ENCODE peak calls at places on chromosomes 16 and 17, in seven cellular contexts. Y is ascending aorta; D is GM23248; L is activated naive CD4-positive, alpha-beta T cell treated with anti-CD3 and anti-CD28 coated beads for 36 hours; X is kidney tubule cell; P is NCI-H1105; K is small intestine. Q is an unnamed sample.

GRCh38 chr17:8481089-8481488 is 45.4 kb downstream of the NDEL1 start:
- DNase-seq in Y (no peak), D (no peak), L (no peak), X (no peak), P (no peak), K (no peak), Q (no peak)

GRCh38 chr16:81995651-81996050 is 15.6 kb downstream of the SDR42E1 start:
- DNase-seq in Y (no peak), D (no peak), L (no peak), X (no peak), P (no peak), K (no peak), Q (no peak)

GRCh38 chr17:57379237-57380054 is 123.1 kb downstream of the MSI2 start:
- DNase-seq in Y (no peak), D (no peak), L (peak), X (no peak), P (no peak), K (no peak), Q (peak)

GRCh38 chr17:66417300-66417719 is 114.9 kb downstream of the PRKCA start:
- DNase-seq in Y (no peak), D (no peak), L (no peak), X (no peak), P (no peak), K (no peak), Q (no peak)

GRCh38 chr16:2333231-2333630 is 7.3 kb downstream of the ABCA3 start:
- DNase-seq in Y (no peak), D (no peak), L (no peak), X (no peak), P (no peak), K (no peak), Q (no peak)

GRCh38 chr17:36524428-36524876 is 10.2 kb downstream of the MYO19 start:
- DNase-seq in Y (no peak), D (peak), L (peak), X (peak), P (no peak), K (peak), Q (no peak)

GRCh38 chr17:62178579-62178978 is 113.5 kb upstream of the MED13 start:
- DNase-seq in Y (no peak), D (peak), L (no peak), X (peak), P (no peak), K (peak), Q (no peak)

GRCh38 chr16:31006589-31006988 is 3.8 kb downstream of the STX1B start:
- DNase-seq in Y (no peak), D (no peak), L (no peak), X (no peak), P (no peak), K (no peak), Q (no peak)

GRCh38 chr16:89080251-89080853 is 13.3 kb upstream of the ACSF3 start:
- DNase-seq in Y (no peak), D (no peak), L (no peak), X (no peak), P (no peak), K (no peak), Q (no peak)

GRCh38 chr16:49835116-49835880 is 20.6 kb downstream of the ZNF423 start:
- DNase-seq in Y (no peak), D (no peak), L (no peak), X (no peak), P (no peak), K (no peak), Q (no peak)

GRCh38 chr17:882827-883585 is 96.6 kb downstream of the NXN start:
- DNase-seq in Y (no peak), D (peak), L (no peak), X (no peak), P (no peak), K (no peak), Q (peak)

GRCh38 chr16:9955677-9956076 is 226.6 kb downstream of the GRIN2A start:
- DNase-seq in Y (no peak), D (no peak), L (no peak), X (no peak), P (no peak), K (no peak), Q (no peak)

GRCh38 chr16:55842369-55843104 is 9.6 kb upstream of the CES1 start:
- DNase-seq in Y (no peak), D (peak), L (peak), X (peak), P (peak), K (peak), Q (peak)

GRCh38 chr17:41523787-41524186 is 4.3 kb downstream of the KRT19 start:
- DNase-seq in Y (no peak), D (no peak), L (no peak), X (peak), P (peak), K (peak), Q (no peak)

GRCh38 chr17:81406117-81406953 is 11.1 kb downstream of the BAHCC1 start:
- DNase-seq in Y (no peak), D (no peak), L (no peak), X (no peak), P (no peak), K (no peak), Q (no peak)

GRCh38 chr17:27893834-27894503 is 804 bp upstream of the LYRM9 start:
- DNase-seq in Y (no peak), D (peak), L (no peak), X (no peak), P (no peak), K (no peak), Q (peak)

GRCh38 chr16:67987460-67988160 is 7.3 kb upstream of the DPEP3 start:
- DNase-seq in Y (no peak), D (no peak), L (no peak), X (peak), P (no peak), K (no peak), Q (no peak)

GRCh38 chr17:80023261-80024205 is 12.1 kb downstream of the TBC1D16 start:
- DNase-seq in Y (no peak), D (peak), L (no peak), X (no peak), P (no peak), K (peak), Q (no peak)

GRCh38 chr17:27747462-27748359 is 52.6 kb downstream of the NOS2 start:
- DNase-seq in Y (no peak), D (no peak), L (no peak), X (no peak), P (no peak), K (no peak), Q (no peak)

GRCh38 chr17:79592198-79592597 is 18.7 kb downstream of the RBFOX3 start:
- DNase-seq in Y (no peak), D (no peak), L (no peak), X (no peak), P (no peak), K (no peak), Q (no peak)

GRCh38 chr16:50547944-50548658 is at the start of gene NKD1:
- DNase-seq in Y (no peak), D (peak), L (peak), X (peak), P (peak), K (peak), Q (peak)

GRCh38 chr17:28497931-28498330 is 8.2 kb upstream of the FOXN1 start:
- DNase-seq in Y (no peak), D (no peak), L (no peak), X (no peak), P (peak), K (no peak), Q (no peak)

GRCh38 chr17:66789093-66789492 is 45.8 kb upstream of the CACNG5 start:
- DNase-seq in Y (no peak), D (no peak), L (no peak), X (no peak), P (no peak), K (no peak), Q (no peak)

GRCh38 chr17:27433521-27433920 is 22.7 kb upstream of the KSR1 start:
- DNase-seq in Y (no peak), D (no peak), L (no peak), X (no peak), P (no peak), K (no peak), Q (no peak)

GRCh38 chr17:76805319-76805718 is 62.9 kb upstream of the MGAT5B start:
- DNase-seq in Y (no peak), D (peak), L (no peak), X (peak), P (no peak), K (no peak), Q (no peak)

GRCh38 chr17:46109603-46110189 is 83.5 kb downstream of the KANSL1 start:
- DNase-seq in Y (no peak), D (no peak), L (no peak), X (no peak), P (no peak), K (no peak), Q (no peak)